ENCODE peak calls at places on chromosomes 6 and 20, in seven cellular contexts. G is suprapubic skin, P is esophagus squamous epithelium, O is HCT116, N is A549, K is stomach, A is thyroid gland. D is an unnamed sample.

GRCh38 chr6:138972226-138972665 is 15.8 kb downstream of the REPS1 start:
- DNase-seq in K (no peak), A (no peak), G (no peak), O (no peak), P (no peak), N (no peak), D (no peak)

GRCh38 chr6:21198032-21198640 is 395.4 kb upstream of the SOX4 start:
- DNase-seq in A (no peak), P (no peak), K (no peak), O (no peak), G (no peak), N (no peak), D (no peak)

GRCh38 chr6:144952456-144953240 is 667.5 kb downstream of the UTRN start:
- DNase-seq in G (no peak), A (no peak), P (no peak), O (no peak), N (no peak), K (no peak), D (no peak)

GRCh38 chr20:35145141-35145564 is 2.0 kb downstream of the EDEM2 start:
- DNase-seq in N (peak), G (no peak), K (no peak), P (no peak), O (peak), A (no peak), D (no peak)

GRCh38 chr6:111250743-111251406 is 163.6 kb downstream of the SLC16A10 start:
- DNase-seq in O (no peak), K (no peak), A (no peak), N (no peak), G (no peak), P (no peak), D (no peak)

GRCh38 chr6:125587624-125588023 is 161.8 kb upstream of the HEY2 start:
- DNase-seq in A (no peak), G (no peak), O (no peak), P (no peak), N (no peak), K (no peak), D (no peak)

GRCh38 chr20:7237251-7237650 is 469.8 kb downstream of the BMP2 start:
- DNase-seq in A (no peak), O (no peak), P (no peak), G (no peak), N (no peak), K (no peak), D (no peak)

GRCh38 chr20:10040070-10040970 is 5.5 kb downstream of the ANKEF1 start:
- DNase-seq in P (no peak), N (peak), K (no peak), G (no peak), A (no peak), O (peak), D (peak)

GRCh38 chr6:108677357-108677756 is 116.6 kb downstream of the FOXO3 start:
- DNase-seq in K (no peak), A (no peak), P (no peak), N (no peak), O (no peak), G (no peak), D (no peak)

GRCh38 chr20:12383770-12384304 is 466.1 kb downstream of the BTBD3 start:
- DNase-seq in P (no peak), A (no peak), O (no peak), G (no peak), K (no peak), N (no peak), D (no peak)

GRCh38 chr6:111534366-111534765 is 51.3 kb upstream of the REV3L start:
- DNase-seq in G (no peak), A (peak), K (peak), P (no peak), O (no peak), N (no peak), D (peak)

GRCh38 chr6:30883743-30884520 is at the start of gene DDR1:
- DNase-seq in N (peak), P (no peak), A (peak), K (peak), O (no peak), G (peak), D (peak)

GRCh38 chr6:154993710-154994109 is 1.4 kb upstream of the TIAM2 start:
- DNase-seq in N (no peak), G (no peak), O (no peak), K (no peak), P (no peak), A (no peak), D (no peak)

GRCh38 chr20:64091340-64091739 is 7.1 kb upstream of the LKAAEAR1 start:
- DNase-seq in N (no peak), A (no peak), P (no peak), K (no peak), O (no peak), G (no peak), D (no peak)

GRCh38 chr6:121760191-121760590 is 324.7 kb downstream of the GJA1 start:
- DNase-seq in P (no peak), A (no peak), N (no peak), G (peak), O (no peak), K (no peak), D (no peak)

GRCh38 chr6:73702444-73702843 is 6.4 kb downstream of the CD109 start:
- DNase-seq in N (no peak), G (no peak), A (no peak), P (no peak), K (no peak), O (no peak), D (no peak)

GRCh38 chr6:89264296-89264695 is 47.1 kb upstream of the GABRR1 start:
- DNase-seq in N (no peak), G (no peak), O (no peak), P (no peak), A (no peak), K (no peak), D (no peak)

GRCh38 chr6:103826209-103826608 is 1033.5 kb downstream of the HACE1 start:
- DNase-seq in G (no peak), O (no peak), A (no peak), K (no peak), P (no peak), N (no peak), D (no peak)

GRCh38 chr20:60559462-60559861 is 601.2 kb downstream of the CDH26 start:
- DNase-seq in N (no peak), O (no peak), K (no peak), G (no peak), A (peak), P (no peak), D (no peak)

GRCh38 chr6:131060311-131060710 is 2.7 kb downstream of the EPB41L2 start:
- DNase-seq in P (no peak), O (no peak), N (no peak), G (no peak), A (no peak), K (no peak), D (no peak)

GRCh38 chr6:33492093-33492492 is 37.7 kb downstream of the ZBTB9 start:
- DNase-seq in O (no peak), K (no peak), P (no peak), A (no peak), G (no peak), N (no peak), D (no peak)

GRCh38 chr6:135310291-135310690 is 129.2 kb downstream of the MYB start:
- DNase-seq in N (no peak), P (no peak), A (no peak), O (no peak), G (no peak), K (no peak), D (no peak)

GRCh38 chr20:41029150-41029872 is 689 bp downstream of the TOP1 start:
- DNase-seq in O (no peak), A (peak), N (peak), G (peak), P (no peak), K (no peak), D (no peak)

GRCh38 chr6:152750694-152751093 is at the start of gene VIP:
- DNase-seq in K (no peak), O (no peak), A (peak), G (no peak), N (no peak), P (no peak), D (no peak)

GRCh38 chr6:56026461-56027180 is 151.2 kb upstream of the BMP5 start:
- DNase-seq in O (no peak), A (no peak), N (no peak), G (no peak), K (no peak), P (no peak), D (no peak)

GRCh38 chr6:108452725-108453195 is 108.0 kb upstream of the FOXO3 start:
- DNase-seq in N (no peak), G (no peak), K (no peak), A (no peak), O (no peak), P (no peak), D (no peak)

GRCh38 chr20:56924976-56925695 is 296.0 kb downstream of the TFAP2C start:
- DNase-seq in K (no peak), P (no peak), N (peak), G (no peak), O (no peak), A (no peak), D (no peak)

GRCh38 chr6:24757610-24758009 is 17.1 kb upstream of the GMNN start:
- DNase-seq in G (no peak), K (no peak), P (no peak), N (no peak), O (no peak), A (no peak), D (no peak)

GRCh38 chr20:23727016-23727415 is 23.7 kb downstream of the CST1 start:
- DNase-seq in O (no peak), P (no peak), G (no peak), K (no peak), A (no peak), N (no peak), D (no peak)

GRCh38 chr20:8837396-8837795 is 231.5 kb upstream of the PLCB4 start:
- DNase-seq in O (no peak), G (no peak), N (no peak), K (no peak), P (no peak), A (no peak), D (peak)

GRCh38 chr6:11236351-11236750 is 3.9 kb upstream of the NEDD9 start:
- DNase-seq in A (peak), K (no peak), P (no peak), O (no peak), N (no peak), G (no peak), D (no peak)

GRCh38 chr6:82963527-82963926 is 102.1 kb downstream of the UBE3D start:
- DNase-seq in N (no peak), O (peak), K (no peak), A (no peak), P (no peak), G (no peak), D (no peak)

DNA sequence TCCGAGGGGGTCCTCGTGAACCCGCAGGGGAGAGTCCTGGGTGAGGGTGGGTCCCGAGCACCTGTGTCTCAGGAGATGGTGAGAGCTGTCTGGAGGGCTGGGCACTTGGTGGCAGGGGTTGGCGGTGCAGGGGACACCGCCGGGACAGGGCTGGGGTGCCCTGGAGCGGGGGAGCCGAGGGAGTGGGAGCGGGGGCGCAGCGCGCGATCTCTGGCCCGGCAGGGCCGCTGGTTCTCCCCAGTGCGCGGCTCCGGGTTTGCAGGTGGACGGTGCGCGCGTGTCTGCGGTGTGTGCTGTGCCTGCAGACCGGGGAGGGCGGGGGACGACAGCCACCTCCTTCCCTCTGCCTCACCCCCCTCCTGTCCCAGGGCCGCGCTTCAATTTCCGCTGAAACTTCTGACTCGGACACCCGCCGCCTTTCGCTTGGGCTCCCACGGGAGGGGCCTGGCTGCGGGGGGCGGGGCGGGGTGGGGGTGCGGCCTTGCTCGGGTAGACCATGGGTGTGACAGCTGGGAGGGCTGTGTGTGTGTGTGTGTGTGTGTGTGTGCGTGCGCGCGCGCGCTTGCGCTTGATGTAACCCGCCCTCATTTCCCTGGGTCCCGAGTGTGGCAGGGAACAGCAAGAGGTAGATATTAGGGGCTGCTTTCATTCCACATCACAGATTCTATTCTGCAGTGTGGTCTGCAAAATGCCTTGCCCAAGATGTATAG is 1.2 kb downstream of the TRIB3 start:
- DNase-seq in P (peak), K (peak), G (peak), N (peak), O (peak), A (peak), D (no peak)
- TF ChIP-seq POLR2A in P (peak), K (no peak), G (no peak), N (peak), O (no peak), A (no peak), D (no peak)

DNA sequence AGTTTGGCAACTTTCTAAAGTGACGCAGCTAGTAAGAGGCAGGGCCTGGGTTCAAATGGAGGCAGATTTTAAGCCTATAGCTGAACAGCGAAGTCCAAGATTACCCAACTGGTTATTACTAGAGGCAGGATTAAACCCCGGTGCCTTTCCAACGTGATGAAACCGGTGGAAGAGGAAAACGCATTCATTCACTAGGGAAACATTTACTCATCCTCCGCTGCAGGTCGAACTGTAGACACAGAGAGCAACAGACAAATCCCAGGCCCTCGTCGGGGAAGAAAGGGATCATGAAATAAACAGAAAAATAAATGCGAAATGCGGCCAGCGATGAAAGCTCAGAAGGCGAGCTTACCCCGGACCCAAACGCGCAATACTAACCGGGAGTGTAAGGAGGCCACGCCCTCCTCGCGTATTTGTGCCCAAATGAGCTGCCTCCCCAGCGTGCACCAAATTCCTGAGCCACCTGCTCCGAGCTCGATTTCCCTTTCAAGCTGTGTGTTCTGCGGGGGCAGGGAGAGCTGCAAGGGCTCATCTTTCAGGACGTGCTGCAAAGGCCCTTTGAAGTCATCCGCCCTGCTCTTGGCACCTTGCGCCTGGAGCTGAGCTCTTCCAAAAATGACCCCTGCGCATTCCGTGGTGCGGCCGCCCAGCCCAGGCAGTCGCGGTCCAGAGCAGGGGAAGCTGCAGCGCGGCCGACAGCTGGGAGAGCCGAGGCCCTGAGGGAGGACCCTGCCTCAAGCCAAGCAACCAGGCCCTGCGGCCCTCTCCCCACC is 46.9 kb downstream of the PDYN start:
- DNase-seq in O (no peak), P (no peak), N (no peak), G (peak), A (peak), K (peak), D (no peak)
- TF ChIP-seq POLR2A in O (no peak), P (no peak), N (no peak), G (no peak), A (no peak), K (no peak), D (no peak)

GRCh38 chr6:43780891-43781571 is 11.0 kb downstream of the VEGFA start:
- DNase-seq in G (no peak), O (no peak), A (no peak), K (no peak), P (no peak), N (no peak), D (no peak)

GRCh38 chr6:43784049-43784855 is 14.2 kb downstream of the VEGFA start:
- DNase-seq in G (no peak), A (no peak), N (no peak), P (no peak), O (no peak), K (no peak), D (no peak)

GRCh38 chr6:43781941-43782704 is 12.1 kb downstream of the VEGFA start:
- DNase-seq in A (no peak), P (no peak), K (no peak), G (no peak), O (no peak), N (no peak), D (no peak)

GRCh38 chr6:43781572-43781928 is 11.5 kb downstream of the VEGFA start:
- DNase-seq in G (no peak), K (no peak), O (no peak), P (no peak), N (no peak), A (no peak), D (no peak)

GRCh38 chr6:43782764-43783513 is 12.9 kb downstream of the VEGFA start:
- DNase-seq in N (no peak), G (no peak), A (no peak), O (no peak), K (no peak), P (no peak), D (no peak)
- TF ChIP-seq POLR2A in N (no peak), G (no peak), A (no peak), O (no peak), K (no peak), P (no peak), D (no peak)

GRCh38 chr6:27019651-27020552 is 227.6 kb upstream of the PRSS16 start:
- DNase-seq in N (peak), K (peak), O (peak), P (peak), G (peak), A (peak), D (peak)
- TF ChIP-seq POLR2A in N (peak), K (no peak), O (peak), P (peak), G (no peak), A (no peak), D (peak)

DNA sequence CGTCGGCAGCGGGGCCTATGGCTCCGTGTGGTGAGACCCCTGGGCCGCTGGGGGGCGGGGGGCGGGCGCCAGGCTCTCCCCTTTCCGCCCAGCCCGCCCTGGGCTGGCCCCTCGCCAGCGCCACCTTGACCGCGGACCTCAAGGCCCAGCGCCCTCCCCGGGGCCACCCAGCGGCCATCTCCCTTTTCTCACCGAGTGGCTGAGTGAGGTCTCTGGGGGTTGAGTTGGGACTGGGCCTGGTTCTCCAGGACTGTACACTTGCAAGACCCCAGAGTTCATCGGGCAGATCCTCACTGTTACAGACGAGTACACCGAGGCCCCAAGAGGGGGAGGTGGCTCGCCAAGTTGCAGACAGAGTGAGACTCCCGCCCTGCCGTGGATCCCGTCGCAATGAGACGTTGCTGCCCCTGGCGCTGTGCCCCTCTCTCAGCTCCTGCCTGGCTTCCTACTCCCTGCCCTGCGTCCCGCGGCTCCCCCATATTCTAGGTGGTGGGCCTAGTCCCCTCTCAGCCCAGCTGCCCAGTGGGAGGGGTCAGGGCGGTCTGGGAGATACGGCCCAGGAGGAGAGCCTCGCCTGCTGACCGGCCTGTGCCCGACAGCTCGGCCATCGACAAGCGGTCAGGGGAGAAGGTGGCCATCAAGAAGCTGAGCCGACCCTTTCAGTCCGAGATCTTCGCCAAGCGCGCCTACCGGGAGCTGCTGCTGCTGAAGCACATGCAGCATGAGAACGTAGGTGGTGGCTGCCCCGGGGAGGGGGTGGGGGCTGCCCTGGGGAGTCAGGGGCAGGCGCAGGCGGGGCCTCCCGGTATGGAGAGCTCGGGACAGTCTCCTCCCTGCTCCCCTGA is 581 bp downstream of the MAPK13 start:
- DNase-seq in K (peak), P (no peak), A (peak), N (no peak), O (peak), G (peak), D (no peak)
- TF ChIP-seq POLR2A in K (no peak), P (peak), A (no peak), N (no peak), O (no peak), G (no peak), D (no peak)

GRCh38 chr6:17393335-17394191 is at the start of gene CAP2:
- DNase-seq in G (peak), K (peak), A (peak), N (peak), P (no peak), O (no peak), D (peak)
- TF ChIP-seq POLR2A in G (no peak), K (no peak), A (no peak), N (peak), P (no peak), O (peak), D (peak)

DNA sequence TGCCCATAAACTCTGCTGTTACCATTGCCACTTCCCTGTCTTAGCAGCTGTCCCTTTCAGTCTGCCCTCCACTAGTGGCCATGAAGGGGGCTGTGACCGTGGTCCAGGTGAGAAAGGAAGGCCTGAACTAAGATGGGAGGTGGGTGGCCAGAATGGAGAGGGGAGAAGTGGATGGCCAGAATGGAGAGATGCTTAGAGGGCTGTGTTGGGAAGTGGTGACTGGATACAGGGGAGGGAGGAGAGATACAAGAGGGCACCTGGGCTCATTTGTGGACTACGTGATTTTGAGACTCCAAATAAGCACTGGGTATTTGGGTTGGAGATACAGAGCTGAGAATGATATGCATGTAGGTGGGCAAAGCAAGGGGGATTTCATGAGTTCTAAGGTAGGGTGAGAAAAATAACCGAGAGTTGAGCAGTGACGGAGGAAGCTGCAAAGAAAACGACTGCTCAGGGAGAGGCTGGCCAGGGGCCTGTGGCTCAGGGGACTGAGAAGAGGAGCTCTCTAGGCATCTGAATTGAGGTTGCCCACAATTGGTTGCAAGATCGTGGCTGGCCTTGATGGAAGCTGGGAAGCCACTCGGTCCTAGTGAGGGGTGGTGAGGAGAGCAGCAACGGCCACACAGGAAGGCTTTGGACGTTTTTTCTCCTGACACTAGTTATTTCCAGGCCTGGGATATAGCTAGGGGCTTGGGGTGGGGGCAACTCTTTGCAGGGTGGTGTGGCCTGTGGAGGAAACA is 36.9 kb downstream of the PANK2 start:
- DNase-seq in N (no peak), K (no peak), P (no peak), A (no peak), G (no peak), O (no peak), D (no peak)
- TF ChIP-seq POLR2A in N (no peak), K (no peak), P (no peak), A (no peak), G (no peak), O (no peak), D (no peak)

GRCh38 chr6:37242429-37243052 is 15.0 kb upstream of the TBC1D22B start:
- DNase-seq in G (no peak), P (no peak), A (peak), N (peak), O (peak), K (no peak), D (peak)
- TF ChIP-seq POLR2A in G (no peak), P (no peak), A (no peak), N (no peak), O (no peak), K (no peak), D (no peak)